ENCODE peak calls at places on chromosomes 4 and X, in five cellular contexts. One of them, this sample, is unnamed.

GRCh38 chr4:26746742-26747351 is 113.8 kb upstream of the STIM2 start:
- DNase-seq in naive thymus-derived CD4-positive, alpha-beta T cell: no peak
- DNase-seq in sciatic nerve: no peak
- DNase-seq in AG09319: no peak
- DNase-seq in A549: no peak
- DNase-seq in this sample: no peak

GRCh38 chrX:130086414-130087207 is 23.7 kb downstream of the ELF4 start:
- DNase-seq in naive thymus-derived CD4-positive, alpha-beta T cell: peak
- DNase-seq in sciatic nerve: no peak
- DNase-seq in AG09319: no peak
- DNase-seq in A549: no peak
- DNase-seq in this sample: peak

GRCh38 chr4:107689912-107690587 is 30.0 kb downstream of the PAPSS1 start:
- DNase-seq in naive thymus-derived CD4-positive, alpha-beta T cell: no peak
- DNase-seq in sciatic nerve: no peak
- DNase-seq in AG09319: no peak
- DNase-seq in A549: peak
- DNase-seq in this sample: no peak

GRCh38 chrX:34874763-34875162 is 67.8 kb upstream of the FAM47B start:
- DNase-seq in naive thymus-derived CD4-positive, alpha-beta T cell: no peak
- DNase-seq in sciatic nerve: no peak
- DNase-seq in AG09319: no peak
- DNase-seq in A549: no peak
- DNase-seq in this sample: no peak

GRCh38 chrX:22063284-22063683 is 31.2 kb downstream of the PHEX start:
- DNase-seq in naive thymus-derived CD4-positive, alpha-beta T cell: no peak
- DNase-seq in sciatic nerve: no peak
- DNase-seq in AG09319: no peak
- DNase-seq in A549: no peak
- DNase-seq in this sample: no peak

GRCh38 chrX:8867454-8867853 is 66.3 kb upstream of the FAM9A start:
- DNase-seq in naive thymus-derived CD4-positive, alpha-beta T cell: no peak
- DNase-seq in sciatic nerve: no peak
- DNase-seq in AG09319: no peak
- DNase-seq in A549: no peak
- DNase-seq in this sample: no peak

GRCh38 chr4:19386786-19387185 is 864.9 kb upstream of the SLIT2 start:
- DNase-seq in naive thymus-derived CD4-positive, alpha-beta T cell: no peak
- DNase-seq in sciatic nerve: no peak
- DNase-seq in AG09319: no peak
- DNase-seq in A549: no peak
- DNase-seq in this sample: no peak

GRCh38 chr4:52051213-52051614 is at the start of gene SPATA18:
- DNase-seq in naive thymus-derived CD4-positive, alpha-beta T cell: no peak
- DNase-seq in sciatic nerve: peak
- DNase-seq in AG09319: no peak
- DNase-seq in A549: peak
- DNase-seq in this sample: no peak

GRCh38 chr4:53043900-53044650 is 182.0 kb downstream of the RASL11B start:
- DNase-seq in naive thymus-derived CD4-positive, alpha-beta T cell: no peak
- DNase-seq in sciatic nerve: no peak
- DNase-seq in AG09319: no peak
- DNase-seq in A549: no peak
- DNase-seq in this sample: no peak

GRCh38 chrX:101452051-101452450 is 33.2 kb upstream of the ARMCX4 start:
- DNase-seq in naive thymus-derived CD4-positive, alpha-beta T cell: no peak
- DNase-seq in sciatic nerve: no peak
- DNase-seq in AG09319: no peak
- DNase-seq in A549: no peak
- DNase-seq in this sample: no peak

GRCh38 chrX:17736478-17736855 is 826 bp upstream of the SCML1 start:
- DNase-seq in naive thymus-derived CD4-positive, alpha-beta T cell: no peak
- DNase-seq in sciatic nerve: no peak
- DNase-seq in AG09319: no peak
- DNase-seq in A549: no peak
- DNase-seq in this sample: no peak

GRCh38 chr4:186570193-186570996 is 15.0 kb upstream of the MTNR1A start:
- DNase-seq in naive thymus-derived CD4-positive, alpha-beta T cell: no peak
- DNase-seq in sciatic nerve: no peak
- DNase-seq in AG09319: no peak
- DNase-seq in A549: no peak
- DNase-seq in this sample: no peak

GRCh38 chrX:37942170-37942569 is 64.2 kb upstream of the SYTL5 start:
- DNase-seq in naive thymus-derived CD4-positive, alpha-beta T cell: no peak
- DNase-seq in sciatic nerve: no peak
- DNase-seq in AG09319: no peak
- DNase-seq in A549: no peak
- DNase-seq in this sample: no peak

GRCh38 chr4:55409468-55410171 is 13.9 kb downstream of the TMEM165 start:
- DNase-seq in naive thymus-derived CD4-positive, alpha-beta T cell: no peak
- DNase-seq in sciatic nerve: no peak
- DNase-seq in AG09319: no peak
- DNase-seq in A549: no peak
- DNase-seq in this sample: no peak

GRCh38 chr4:70737006-70737405 is 15.2 kb downstream of the RUFY3 start:
- DNase-seq in naive thymus-derived CD4-positive, alpha-beta T cell: peak
- DNase-seq in sciatic nerve: no peak
- DNase-seq in AG09319: no peak
- DNase-seq in A549: no peak
- DNase-seq in this sample: no peak

GRCh38 chrX:31580726-31581125 is 508.9 kb upstream of the FTHL17 start:
- DNase-seq in naive thymus-derived CD4-positive, alpha-beta T cell: no peak
- DNase-seq in sciatic nerve: no peak
- DNase-seq in AG09319: no peak
- DNase-seq in A549: no peak
- DNase-seq in this sample: no peak

GRCh38 chr4:17385403-17385802 is 126.5 kb downstream of the QDPR start:
- DNase-seq in naive thymus-derived CD4-positive, alpha-beta T cell: no peak
- DNase-seq in sciatic nerve: no peak
- DNase-seq in AG09319: peak
- DNase-seq in A549: no peak
- DNase-seq in this sample: no peak

GRCh38 chr4:138555584-138555983 is 313.4 kb upstream of the SLC7A11 start:
- DNase-seq in naive thymus-derived CD4-positive, alpha-beta T cell: no peak
- DNase-seq in sciatic nerve: no peak
- DNase-seq in AG09319: no peak
- DNase-seq in A549: no peak
- DNase-seq in this sample: no peak

GRCh38 chr4:179112441-179113170 is 1670.4 kb upstream of the AGA start:
- DNase-seq in naive thymus-derived CD4-positive, alpha-beta T cell: no peak
- DNase-seq in sciatic nerve: no peak
- DNase-seq in AG09319: no peak
- DNase-seq in A549: no peak
- DNase-seq in this sample: no peak

GRCh38 chr4:185128272-185129119 is 14.6 kb upstream of the SLC25A4 start:
- DNase-seq in naive thymus-derived CD4-positive, alpha-beta T cell: no peak
- DNase-seq in sciatic nerve: no peak
- DNase-seq in AG09319: no peak
- DNase-seq in A549: peak
- DNase-seq in this sample: no peak

GRCh38 chr4:5758741-5759140 is 47.7 kb downstream of the EVC start:
- DNase-seq in naive thymus-derived CD4-positive, alpha-beta T cell: no peak
- DNase-seq in sciatic nerve: no peak
- DNase-seq in AG09319: peak
- DNase-seq in A549: peak
- DNase-seq in this sample: no peak

GRCh38 chrX:42119076-42119475 is 195.7 kb upstream of the CASK start:
- DNase-seq in naive thymus-derived CD4-positive, alpha-beta T cell: no peak
- DNase-seq in sciatic nerve: no peak
- DNase-seq in AG09319: no peak
- DNase-seq in A549: peak
- DNase-seq in this sample: no peak

GRCh38 chr4:144356941-144357381 is 216.4 kb upstream of the GYPA start:
- DNase-seq in naive thymus-derived CD4-positive, alpha-beta T cell: no peak
- DNase-seq in sciatic nerve: peak
- DNase-seq in AG09319: no peak
- DNase-seq in A549: no peak
- DNase-seq in this sample: no peak

GRCh38 chr4:182126567-182126966 is 116.6 kb upstream of the TENM3 start:
- DNase-seq in naive thymus-derived CD4-positive, alpha-beta T cell: no peak
- DNase-seq in sciatic nerve: no peak
- DNase-seq in AG09319: no peak
- DNase-seq in A549: no peak
- DNase-seq in this sample: no peak

GRCh38 chr4:54998991-54999390 is 126.4 kb downstream of the KDR start:
- DNase-seq in naive thymus-derived CD4-positive, alpha-beta T cell: no peak
- DNase-seq in sciatic nerve: no peak
- DNase-seq in AG09319: peak
- DNase-seq in A549: no peak
- DNase-seq in this sample: no peak

GRCh38 chr4:82381235-82381634 is 7.4 kb upstream of the HNRNPD start:
- DNase-seq in naive thymus-derived CD4-positive, alpha-beta T cell: no peak
- DNase-seq in sciatic nerve: no peak
- DNase-seq in AG09319: no peak
- DNase-seq in A549: no peak
- DNase-seq in this sample: no peak

GRCh38 chr4:140704392-140704955 is 51.7 kb downstream of the TBC1D9 start:
- DNase-seq in naive thymus-derived CD4-positive, alpha-beta T cell: no peak
- DNase-seq in sciatic nerve: no peak
- DNase-seq in AG09319: no peak
- DNase-seq in A549: no peak
- DNase-seq in this sample: no peak

GRCh38 chr4:32010221-32010620 is 1290.1 kb downstream of the PCDH7 start:
- DNase-seq in naive thymus-derived CD4-positive, alpha-beta T cell: no peak
- DNase-seq in sciatic nerve: no peak
- DNase-seq in AG09319: no peak
- DNase-seq in A549: no peak
- DNase-seq in this sample: no peak

GRCh38 chrX:65707153-65707552 is 39.7 kb downstream of the MSN start:
- DNase-seq in naive thymus-derived CD4-positive, alpha-beta T cell: no peak
- DNase-seq in sciatic nerve: no peak
- DNase-seq in AG09319: no peak
- DNase-seq in A549: no peak
- DNase-seq in this sample: no peak

GRCh38 chrX:50622751-50623150 is 152.1 kb upstream of the DGKK start:
- DNase-seq in naive thymus-derived CD4-positive, alpha-beta T cell: no peak
- DNase-seq in sciatic nerve: no peak
- DNase-seq in AG09319: no peak
- DNase-seq in A549: no peak
- DNase-seq in this sample: no peak

GRCh38 chr4:163591614-163592020 is 97.1 kb downstream of the TMA16 start:
- DNase-seq in naive thymus-derived CD4-positive, alpha-beta T cell: no peak
- DNase-seq in sciatic nerve: no peak
- DNase-seq in AG09319: no peak
- DNase-seq in A549: no peak
- DNase-seq in this sample: no peak

GRCh38 chr4:61152433-61152832 is 47.7 kb upstream of the ADGRL3 start:
- DNase-seq in naive thymus-derived CD4-positive, alpha-beta T cell: no peak
- DNase-seq in sciatic nerve: no peak
- DNase-seq in AG09319: no peak
- DNase-seq in A549: no peak
- DNase-seq in this sample: no peak

GRCh38 chrX:11609109-11609508 is 56.6 kb downstream of the ARHGAP6 start:
- DNase-seq in naive thymus-derived CD4-positive, alpha-beta T cell: no peak
- DNase-seq in sciatic nerve: no peak
- DNase-seq in AG09319: no peak
- DNase-seq in A549: no peak
- DNase-seq in this sample: no peak

GRCh38 chr4:147160908-147161513 is 215.3 kb upstream of the TTC29 start:
- DNase-seq in naive thymus-derived CD4-positive, alpha-beta T cell: no peak
- DNase-seq in sciatic nerve: no peak
- DNase-seq in AG09319: peak
- DNase-seq in A549: peak
- DNase-seq in this sample: peak